ENCODE peak calls at places on chromosomes 11 and 22, in four cellular contexts. D, Q, P and N are unnamed samples.

GRCh38 chr11:11461473-11461872 is 108.4 kb upstream of the CSNK2A3 start:
- DNase-seq in Q (no peak), D (no peak), P (no peak), N (no peak)

GRCh38 chr11:14642873-14643696 is 519 bp upstream of the PDE3B start:
- DNase-seq in P (no peak), D (no peak), Q (peak), N (no peak)

GRCh38 chr22:21951931-21952465 is 650 bp downstream of the PPM1F start:
- DNase-seq in Q (no peak), P (peak), D (peak), N (peak)

GRCh38 chr11:7846003-7846402 is 49.3 kb upstream of the OR5P2 start:
- DNase-seq in D (no peak), Q (no peak), P (no peak), N (no peak)

GRCh38 chr22:38138961-38139360 is 28.5 kb upstream of the BAIAP2L2 start:
- DNase-seq in P (no peak), D (no peak), Q (no peak), N (no peak)

GRCh38 chr11:72391638-72392423 is 42.5 kb downstream of the CLPB start:
- DNase-seq in D (no peak), P (no peak), Q (no peak), N (no peak)

GRCh38 chr11:91859666-91860065 is 365.0 kb upstream of the FAT3 start:
- DNase-seq in P (no peak), Q (no peak), D (no peak), N (no peak)

GRCh38 chr11:34792143-34792542 is 124.0 kb downstream of the APIP start:
- DNase-seq in P (no peak), Q (no peak), D (peak), N (no peak)

GRCh38 chr11:12182650-12183511 is 72.5 kb downstream of the MICAL2 start:
- DNase-seq in Q (no peak), D (peak), P (no peak), N (no peak)

GRCh38 chr11:104152941-104153340 is 11.0 kb downstream of the PDGFD start:
- DNase-seq in D (peak), P (no peak), Q (no peak), N (no peak)

GRCh38 chr11:14617241-14618027 is 26.2 kb upstream of the PDE3B start:
- DNase-seq in P (no peak), Q (no peak), D (peak), N (no peak)

GRCh38 chr11:24239016-24239720 is 257.7 kb upstream of the LUZP2 start:
- DNase-seq in D (peak), P (no peak), Q (no peak), N (peak)

GRCh38 chr11:87976009-87976408 is 199.2 kb downstream of the RAB38 start:
- DNase-seq in D (no peak), Q (no peak), P (no peak), N (no peak)

GRCh38 chr11:8839957-8840945 is 70.7 kb upstream of the AKIP1 start:
- DNase-seq in D (peak), Q (no peak), P (no peak), N (no peak)

GRCh38 chr11:123654566-123655081 is at the start of gene SCN3B:
- DNase-seq in P (peak), Q (no peak), D (peak), N (peak)

GRCh38 chr11:85913486-85913885 is 58.3 kb downstream of the CCDC83 start:
- DNase-seq in P (no peak), Q (no peak), D (peak), N (no peak)
- H3K27ac ChIP-seq in P (no peak), Q (no peak), D (no peak), N (no peak)

GRCh38 chr11:133823211-133823610 is 22.1 kb downstream of the SPATA19 start:
- DNase-seq in P (no peak), Q (no peak), D (no peak), N (no peak)

GRCh38 chr11:133824593-133824992 is 20.7 kb downstream of the SPATA19 start:
- DNase-seq in Q (no peak), D (no peak), P (no peak), N (no peak)

GRCh38 chr11:133819114-133819513 is 26.2 kb downstream of the SPATA19 start:
- DNase-seq in D (no peak), P (no peak), Q (no peak), N (no peak)

GRCh38 chr11:133819916-133820315 is 25.4 kb downstream of the SPATA19 start:
- DNase-seq in D (no peak), P (no peak), Q (no peak), N (no peak)

GRCh38 chr11:133821776-133822175 is 23.5 kb downstream of the SPATA19 start:
- DNase-seq in P (peak), Q (no peak), D (peak), N (no peak)
- TF ChIP-seq CTCF in P (peak), Q (peak), D (peak), N (peak)

GRCh38 chr11:45879803-45880685 is 5.4 kb upstream of the MAPK8IP1 start:
- DNase-seq in Q (no peak), D (no peak), P (no peak), N (no peak)
- H3K27ac ChIP-seq in Q (peak), D (no peak), P (no peak), N (no peak)

GRCh38 chr11:126965331-126965730 is 35.2 kb downstream of the KIRREL3 start:
- DNase-seq in P (no peak), D (no peak), Q (no peak), N (no peak)

GRCh38 chr11:126973051-126973450 is 27.5 kb downstream of the KIRREL3 start:
- DNase-seq in P (no peak), Q (no peak), D (no peak), N (no peak)

GRCh38 chr11:126969865-126970479 is 30.6 kb downstream of the KIRREL3 start:
- DNase-seq in Q (no peak), D (peak), P (no peak), N (no peak)

GRCh38 chr11:126971305-126971704 is 29.3 kb downstream of the KIRREL3 start:
- DNase-seq in D (no peak), P (no peak), Q (no peak), N (no peak)

DNA sequence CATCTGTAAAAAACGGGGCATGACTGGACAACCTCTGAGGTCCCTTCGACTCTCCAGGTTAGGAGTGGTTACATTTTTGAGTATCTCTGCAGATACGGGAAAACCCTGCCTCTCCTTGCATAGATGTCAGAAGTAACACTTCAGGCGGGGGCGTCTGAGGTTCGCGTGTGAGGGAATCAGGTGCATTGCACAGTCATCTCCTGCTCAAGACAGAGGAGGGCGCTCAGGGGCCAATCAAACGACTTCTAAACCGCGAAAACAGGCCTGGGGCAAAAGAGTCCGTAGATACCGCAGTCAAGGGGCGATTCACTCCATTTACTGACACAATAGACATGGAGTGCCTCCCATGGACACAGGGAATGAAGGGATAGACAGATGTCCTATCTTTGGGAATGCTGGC is 31.7 kb downstream of the KIRREL3 start:
- DNase-seq in D (no peak), Q (no peak), P (no peak), N (no peak)
- TF ChIP-seq CTCF in D (no peak), Q (no peak), P (no peak), N (no peak)